ENCODE peak calls at places on chromosomes 5 and 9, in six cellular contexts. One of them, this sample, is unnamed.

GRCh38 chr9:128122809-128123175 is 4.7 kb downstream of the PTGES2 start:
- DNase-seq in AG10803: no peak
- DNase-seq in iPS-NIHi11: no peak
- DNase-seq in IMR-90: no peak
- DNase-seq in AG08395: no peak
- DNase-seq in iris pigment epithelial cell: no peak
- DNase-seq in this sample: peak; percentile 72

GRCh38 chr9:130698514-130698913 is 4.9 kb downstream of the EXOSC2 start:
- DNase-seq in AG10803: peak; percentile 65
- DNase-seq in iPS-NIHi11: no peak
- DNase-seq in IMR-90: peak; percentile 37
- DNase-seq in AG08395: no peak
- DNase-seq in iris pigment epithelial cell: peak; percentile 61
- DNase-seq in this sample: no peak

GRCh38 chr9:136007906-136008692 is 46.9 kb upstream of the UBAC1 start:
- DNase-seq in AG10803: peak; percentile 12
- DNase-seq in iPS-NIHi11: no peak
- DNase-seq in IMR-90: peak; percentile 88
- DNase-seq in AG08395: peak; percentile 57
- DNase-seq in iris pigment epithelial cell: peak; percentile 77
- DNase-seq in this sample: no peak

GRCh38 chr5:17443333-17444125 is 54.5 kb upstream of the TAF11L2 start:
- DNase-seq in AG10803: no peak
- DNase-seq in iPS-NIHi11: no peak
- DNase-seq in IMR-90: no peak
- DNase-seq in AG08395: no peak
- DNase-seq in iris pigment epithelial cell: peak; percentile 23
- DNase-seq in this sample: peak; percentile 90

GRCh38 chr5:160534125-160534524 is 112.5 kb downstream of the PTTG1 start:
- DNase-seq in AG10803: no peak
- DNase-seq in iPS-NIHi11: no peak
- DNase-seq in IMR-90: no peak
- DNase-seq in AG08395: no peak
- DNase-seq in iris pigment epithelial cell: no peak
- DNase-seq in this sample: no peak

GRCh38 chr5:112960861-112961504 is 15.6 kb upstream of the DCP2 start:
- DNase-seq in AG10803: no peak
- DNase-seq in iPS-NIHi11: no peak
- DNase-seq in IMR-90: no peak
- DNase-seq in AG08395: no peak
- DNase-seq in iris pigment epithelial cell: no peak
- DNase-seq in this sample: no peak

GRCh38 chr9:75088646-75089368 is 493 bp downstream of the OSTF1 start:
- DNase-seq in AG10803: peak; percentile 71
- DNase-seq in iPS-NIHi11: peak; percentile 67
- DNase-seq in IMR-90: peak; percentile 68
- DNase-seq in AG08395: peak; percentile 77
- DNase-seq in iris pigment epithelial cell: peak; percentile 56
- DNase-seq in this sample: peak; percentile 94

GRCh38 chr9:136050266-136050705 is 44.8 kb downstream of the NACC2 start:
- DNase-seq in AG10803: no peak
- DNase-seq in iPS-NIHi11: no peak
- DNase-seq in IMR-90: no peak
- DNase-seq in AG08395: no peak
- DNase-seq in iris pigment epithelial cell: no peak
- DNase-seq in this sample: no peak

GRCh38 chr5:163489055-163489744 is 16.2 kb upstream of the MAT2B start:
- DNase-seq in AG10803: peak; percentile 18
- DNase-seq in iPS-NIHi11: no peak
- DNase-seq in IMR-90: peak; percentile 21
- DNase-seq in AG08395: no peak
- DNase-seq in iris pigment epithelial cell: peak; percentile 50
- DNase-seq in this sample: no peak

GRCh38 chr9:78238061-78239038 is 2.5 kb downstream of the CEP78 start:
- DNase-seq in AG10803: no peak
- DNase-seq in iPS-NIHi11: no peak
- DNase-seq in IMR-90: no peak
- DNase-seq in AG08395: no peak
- DNase-seq in iris pigment epithelial cell: no peak
- DNase-seq in this sample: no peak